ENCODE peak calls at places on chromosomes 11 and 22, in nine cellular contexts. One of them, this sample, is unnamed.

GRCh38 chr11:31487848-31488247 is 21.6 kb downstream of the IMMP1L start:
- DNase-seq in GM12891: no peak
- DNase-seq in GM23338: peak
- DNase-seq in stomach: no peak
- DNase-seq in transverse colon: no peak
- DNase-seq in GM12878: no peak
- DNase-seq in SK-N-SH: peak
- DNase-seq in HCT116: peak
- DNase-seq in HL-60: no peak
- DNase-seq in this sample: no peak

GRCh38 chr11:133164986-133165385 is 367.3 kb downstream of the OPCML start:
- DNase-seq in GM12891: no peak
- DNase-seq in GM23338: no peak
- DNase-seq in stomach: no peak
- DNase-seq in transverse colon: no peak
- DNase-seq in GM12878: no peak
- DNase-seq in SK-N-SH: no peak
- DNase-seq in HCT116: no peak
- DNase-seq in HL-60: no peak
- DNase-seq in this sample: no peak

GRCh38 chr11:58905141-58905715 is 34.1 kb upstream of the GLYATL1 start:
- DNase-seq in GM12891: no peak
- DNase-seq in GM23338: peak
- DNase-seq in stomach: no peak
- DNase-seq in transverse colon: no peak
- DNase-seq in GM12878: no peak
- DNase-seq in SK-N-SH: peak
- DNase-seq in HCT116: no peak
- DNase-seq in HL-60: no peak
- DNase-seq in this sample: no peak

GRCh38 chr11:111733655-111734088 is 32.5 kb downstream of the PPP2R1B start:
- DNase-seq in GM12891: no peak
- DNase-seq in GM23338: no peak
- DNase-seq in stomach: no peak
- DNase-seq in transverse colon: no peak
- DNase-seq in GM12878: no peak
- DNase-seq in SK-N-SH: no peak
- DNase-seq in HCT116: no peak
- DNase-seq in HL-60: no peak
- DNase-seq in this sample: no peak

GRCh38 chr22:17638432-17639237 is at the start of gene BCL2L13:
- DNase-seq in GM12891: peak
- DNase-seq in GM23338: peak
- DNase-seq in stomach: peak
- DNase-seq in transverse colon: peak
- DNase-seq in GM12878: peak
- DNase-seq in SK-N-SH: peak
- DNase-seq in HCT116: peak
- DNase-seq in HL-60: peak
- DNase-seq in this sample: no peak

GRCh38 chr22:48819991-48820390 is 1007.7 kb downstream of the BRD1 start:
- DNase-seq in GM12891: no peak
- DNase-seq in GM23338: no peak
- DNase-seq in stomach: no peak
- DNase-seq in transverse colon: no peak
- DNase-seq in GM12878: no peak
- DNase-seq in SK-N-SH: no peak
- DNase-seq in HCT116: no peak
- DNase-seq in HL-60: no peak
- DNase-seq in this sample: no peak

GRCh38 chr11:86047275-86047991 is 21.5 kb downstream of the PICALM start:
- DNase-seq in GM12891: no peak
- DNase-seq in GM23338: no peak
- DNase-seq in stomach: no peak
- DNase-seq in transverse colon: no peak
- DNase-seq in GM12878: no peak
- DNase-seq in SK-N-SH: no peak
- DNase-seq in HCT116: no peak
- DNase-seq in HL-60: no peak
- DNase-seq in this sample: no peak

GRCh38 chr11:9971894-9972293 is 308.0 kb downstream of the SWAP70 start:
- DNase-seq in GM12891: no peak
- DNase-seq in GM23338: no peak
- DNase-seq in stomach: no peak
- DNase-seq in transverse colon: no peak
- DNase-seq in GM12878: no peak
- DNase-seq in SK-N-SH: no peak
- DNase-seq in HCT116: no peak
- DNase-seq in HL-60: no peak
- DNase-seq in this sample: no peak

GRCh38 chr11:109320595-109320994 is 101.4 kb upstream of the C11orf87 start:
- DNase-seq in GM12891: no peak
- DNase-seq in GM23338: no peak
- DNase-seq in stomach: no peak
- DNase-seq in transverse colon: no peak
- DNase-seq in GM12878: no peak
- DNase-seq in SK-N-SH: no peak
- DNase-seq in HCT116: peak
- DNase-seq in HL-60: no peak
- DNase-seq in this sample: no peak

GRCh38 chr11:120634706-120635105 is 123.2 kb downstream of the GRIK4 start:
- DNase-seq in GM12891: no peak
- DNase-seq in GM23338: no peak
- DNase-seq in stomach: no peak
- DNase-seq in transverse colon: no peak
- DNase-seq in GM12878: no peak
- DNase-seq in SK-N-SH: no peak
- DNase-seq in HCT116: no peak
- DNase-seq in HL-60: no peak
- DNase-seq in this sample: no peak
- TF ChIP-seq POLR2AphosphoS5 in GM12891: no peak
- TF ChIP-seq POLR2AphosphoS5 in GM23338: no peak
- TF ChIP-seq POLR2AphosphoS5 in stomach: no peak
- TF ChIP-seq POLR2AphosphoS5 in transverse colon: no peak
- TF ChIP-seq POLR2AphosphoS5 in GM12878: no peak
- TF ChIP-seq POLR2AphosphoS5 in SK-N-SH: no peak
- TF ChIP-seq POLR2AphosphoS5 in HCT116: no peak
- TF ChIP-seq POLR2AphosphoS5 in HL-60: no peak
- TF ChIP-seq POLR2AphosphoS5 in this sample: no peak

DNA sequence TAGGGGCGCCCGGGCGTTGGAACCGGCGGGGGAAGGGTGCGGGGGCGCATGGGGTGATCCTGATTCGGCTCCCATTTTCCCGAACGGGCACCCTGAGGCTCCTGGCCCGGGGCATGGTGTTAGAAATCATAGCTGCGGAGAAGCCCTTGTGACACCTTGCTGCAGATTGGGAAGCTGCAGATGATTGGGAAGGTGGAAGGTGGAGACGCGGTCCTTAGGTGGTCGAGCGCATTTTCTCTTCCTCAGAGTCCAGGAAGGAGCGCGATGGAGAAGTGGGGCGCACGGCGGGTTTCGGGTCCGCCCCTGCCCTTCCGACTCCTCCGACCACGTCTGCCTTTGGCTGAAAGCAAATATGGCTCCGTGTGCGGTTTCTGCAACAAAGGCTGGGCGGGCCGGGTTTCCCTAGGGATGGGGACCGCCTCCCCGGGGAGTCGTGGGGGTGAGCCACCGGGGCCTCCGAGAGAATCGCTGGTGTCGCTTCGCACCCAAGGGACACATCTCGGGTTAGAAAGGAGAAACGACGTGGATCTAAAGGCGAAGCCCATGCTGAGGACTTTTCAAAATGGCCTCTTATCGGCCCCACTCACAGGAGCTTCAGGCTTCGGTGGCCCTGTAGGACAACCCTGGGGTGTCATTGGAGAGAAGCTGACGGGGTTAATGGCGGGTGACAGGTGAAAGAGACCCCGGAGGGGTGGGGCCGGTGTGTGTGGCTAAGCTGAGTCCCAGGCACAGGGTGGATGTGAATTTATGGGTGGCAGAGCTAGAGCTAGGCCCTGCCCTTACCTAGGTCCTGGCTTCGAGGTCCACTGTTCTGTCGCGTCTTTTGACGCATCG is 707 bp upstream of the FTH1 start:
- DNase-seq in GM12891: no peak
- DNase-seq in GM23338: peak
- DNase-seq in stomach: peak
- DNase-seq in transverse colon: peak
- DNase-seq in GM12878: peak
- DNase-seq in SK-N-SH: peak
- DNase-seq in HCT116: no peak
- DNase-seq in HL-60: no peak
- DNase-seq in this sample: no peak
- TF ChIP-seq POLR2AphosphoS5 in GM12891: peak
- TF ChIP-seq POLR2AphosphoS5 in GM23338: no peak
- TF ChIP-seq POLR2AphosphoS5 in stomach: no peak
- TF ChIP-seq POLR2AphosphoS5 in transverse colon: no peak
- TF ChIP-seq POLR2AphosphoS5 in GM12878: no peak
- TF ChIP-seq POLR2AphosphoS5 in SK-N-SH: no peak
- TF ChIP-seq POLR2AphosphoS5 in HCT116: peak
- TF ChIP-seq POLR2AphosphoS5 in HL-60: no peak
- TF ChIP-seq POLR2AphosphoS5 in this sample: no peak

GRCh38 chr11:693887-694562 is 997 bp downstream of the DEAF1 start:
- DNase-seq in GM12891: no peak
- DNase-seq in GM23338: no peak
- DNase-seq in stomach: no peak
- DNase-seq in transverse colon: peak
- DNase-seq in GM12878: no peak
- DNase-seq in SK-N-SH: no peak
- DNase-seq in HCT116: no peak
- DNase-seq in HL-60: no peak
- DNase-seq in this sample: no peak

GRCh38 chr11:695606-696381 is at the start of gene TMEM80:
- DNase-seq in GM12891: peak
- DNase-seq in GM23338: peak
- DNase-seq in stomach: peak
- DNase-seq in transverse colon: peak
- DNase-seq in GM12878: peak
- DNase-seq in SK-N-SH: peak
- DNase-seq in HCT116: peak
- DNase-seq in HL-60: peak
- DNase-seq in this sample: peak

GRCh38 chr11:697028-697491 is 1.4 kb downstream of the TMEM80 start:
- DNase-seq in GM12891: no peak
- DNase-seq in GM23338: no peak
- DNase-seq in stomach: no peak
- DNase-seq in transverse colon: no peak
- DNase-seq in GM12878: peak
- DNase-seq in SK-N-SH: no peak
- DNase-seq in HCT116: no peak
- DNase-seq in HL-60: peak
- DNase-seq in this sample: no peak

GRCh38 chr11:694563-695331 is at the start of gene DEAF1:
- DNase-seq in GM12891: peak
- DNase-seq in GM23338: peak
- DNase-seq in stomach: peak
- DNase-seq in transverse colon: peak
- DNase-seq in GM12878: peak
- DNase-seq in SK-N-SH: peak
- DNase-seq in HCT116: peak
- DNase-seq in HL-60: peak
- DNase-seq in this sample: peak

GRCh38 chr11:695332-695605 is 247 bp upstream of the DEAF1 start:
- DNase-seq in GM12891: no peak
- DNase-seq in GM23338: no peak
- DNase-seq in stomach: no peak
- DNase-seq in transverse colon: no peak
- DNase-seq in GM12878: no peak
- DNase-seq in SK-N-SH: no peak
- DNase-seq in HCT116: no peak
- DNase-seq in HL-60: no peak
- DNase-seq in this sample: no peak
- TF ChIP-seq POLR2AphosphoS5 in GM12891: no peak
- TF ChIP-seq POLR2AphosphoS5 in GM23338: no peak
- TF ChIP-seq POLR2AphosphoS5 in stomach: no peak
- TF ChIP-seq POLR2AphosphoS5 in transverse colon: no peak
- TF ChIP-seq POLR2AphosphoS5 in GM12878: peak
- TF ChIP-seq POLR2AphosphoS5 in SK-N-SH: no peak
- TF ChIP-seq POLR2AphosphoS5 in HCT116: no peak
- TF ChIP-seq POLR2AphosphoS5 in HL-60: no peak
- TF ChIP-seq POLR2AphosphoS5 in this sample: no peak

GRCh38 chr11:122198291-122198983 is 82.4 kb upstream of the BLID start:
- DNase-seq in GM12891: no peak
- DNase-seq in GM23338: no peak
- DNase-seq in stomach: no peak
- DNase-seq in transverse colon: no peak
- DNase-seq in GM12878: no peak
- DNase-seq in SK-N-SH: no peak
- DNase-seq in HCT116: no peak
- DNase-seq in HL-60: no peak
- DNase-seq in this sample: no peak
- TF ChIP-seq POLR2AphosphoS5 in GM12891: no peak
- TF ChIP-seq POLR2AphosphoS5 in GM23338: no peak
- TF ChIP-seq POLR2AphosphoS5 in stomach: no peak
- TF ChIP-seq POLR2AphosphoS5 in transverse colon: no peak
- TF ChIP-seq POLR2AphosphoS5 in GM12878: no peak
- TF ChIP-seq POLR2AphosphoS5 in SK-N-SH: no peak
- TF ChIP-seq POLR2AphosphoS5 in HCT116: no peak
- TF ChIP-seq POLR2AphosphoS5 in HL-60: no peak
- TF ChIP-seq POLR2AphosphoS5 in this sample: no peak